ENCODE peak calls at places on chromosomes 2 and 18, in five cellular contexts. F, Z, O, N and P are unnamed samples. For H3K4me1 and H3K9me3, the result is how much of the 10 kb centered on the place peaks cover.

GRCh38 chr2:2798337-2798736 is 467.3 kb upstream of the MYT1L start:
- DNase-seq in N (no peak), F (no peak), O (no peak), Z (no peak), P (no peak)

GRCh38 chr2:46663614-46664013 is 184.2 kb downstream of the TMEM247 start:
- DNase-seq in F (no peak), O (no peak), Z (no peak), N (no peak), P (no peak)

GRCh38 chr18:63681449-63682381 is 20.0 kb upstream of the SERPINB3 start:
- DNase-seq in O (no peak), F (no peak), Z (no peak), N (no peak), P (no peak)

GRCh38 chr2:176637497-176638166 is 368.4 kb downstream of the MTX2 start:
- DNase-seq in Z (peak), F (peak), O (peak), N (peak), P (no peak)

GRCh38 chr2:196234672-196235071 is 63.3 kb upstream of the STK17B start:
- DNase-seq in O (no peak), Z (no peak), F (no peak), N (no peak), P (no peak)

GRCh38 chr2:190607014-190607597 is 41.8 kb upstream of the NAB1 start:
- DNase-seq in O (no peak), N (no peak), Z (no peak), F (no peak), P (no peak)

GRCh38 chr2:165328272-165328671 is 89.1 kb downstream of the SCN2A start:
- DNase-seq in Z (no peak), F (no peak), N (no peak), O (no peak), P (no peak)

GRCh38 chr2:202039278-202040100 is 5.8 kb downstream of the FZD7 start:
- DNase-seq in F (no peak), Z (no peak), N (no peak), O (no peak), P (no peak)

GRCh38 chr2:59312022-59312421 is 1070.9 kb upstream of the FANCL start:
- DNase-seq in Z (no peak), N (no peak), F (no peak), O (no peak), P (no peak)

GRCh38 chr2:106356291-106356690 is 111.9 kb downstream of the RGPD3 start:
- DNase-seq in F (no peak), N (no peak), O (no peak), Z (no peak), P (no peak)

GRCh38 chr2:85470850-85471800 is 52.6 kb downstream of the SH2D6 start:
- DNase-seq in Z (peak), F (peak), N (peak), O (no peak), P (no peak)

GRCh38 chr18:45860971-45861370 is 35.5 kb downstream of the SIGLEC15 start:
- DNase-seq in N (no peak), Z (no peak), O (no peak), F (no peak), P (no peak)

GRCh38 chr2:32981612-32982011 is 34.9 kb downstream of the LTBP1 start:
- DNase-seq in Z (no peak), O (no peak), N (no peak), F (no peak), P (no peak)

GRCh38 chr2:218895326-218895725 is 14.7 kb downstream of the WNT10A start:
- DNase-seq in N (no peak), O (no peak), F (no peak), Z (no peak), P (no peak)

GRCh38 chr18:68314403-68314802 is 400.5 kb downstream of the TMX3 start:
- DNase-seq in N (no peak), F (no peak), O (no peak), Z (no peak), P (no peak)

GRCh38 chr2:106537711-106538275 is 50.6 kb downstream of the CD8B2 start:
- DNase-seq in O (no peak), F (no peak), N (no peak), Z (no peak), P (no peak)

GRCh38 chr2:201871471-201871870 is 65.1 kb downstream of the CDK15 start:
- DNase-seq in N (no peak), F (no peak), O (no peak), Z (no peak), P (no peak)

GRCh38 chr2:205776720-205777119 is 94.4 kb downstream of the NRP2 start:
- DNase-seq in N (no peak), Z (no peak), O (no peak), F (no peak), P (no peak)

GRCh38 chr2:73260338-73260984 is 23.8 kb downstream of the FBXO41 start:
- DNase-seq in Z (peak), N (peak), O (peak), F (peak), P (no peak)

GRCh38 chr2:135175177-135175576 is 123.1 kb downstream of the RAB3GAP1 start:
- DNase-seq in O (no peak), Z (peak), F (no peak), N (no peak), P (no peak)

GRCh38 chr2:109715302-109715937 is 78.7 kb upstream of the RGPD5 start:
- DNase-seq in N (peak), F (peak), O (no peak), Z (peak), P (no peak)

GRCh38 chr2:20326163-20326780 is 24.4 kb downstream of the PUM2 start:
- DNase-seq in N (no peak), O (no peak), Z (peak), F (peak), P (no peak)

GRCh38 chr18:32372047-32372380 is 98.7 kb downstream of the GAREM1 start:
- DNase-seq in N (no peak), F (no peak), Z (no peak), O (no peak), P (no peak)

GRCh38 chr2:160736629-160737028 is 243.0 kb upstream of the RBMS1 start:
- DNase-seq in O (no peak), Z (no peak), N (no peak), F (no peak), P (no peak)

GRCh38 chr18:36212301-36212977 is 25.1 kb downstream of the MOCOS start:
- DNase-seq in F (no peak), N (no peak), O (no peak), Z (no peak), P (no peak)

GRCh38 chr2:12918138-12918840 is 201.6 kb downstream of the TRIB2 start:
- DNase-seq in O (no peak), N (no peak), Z (no peak), F (no peak), P (no peak)

GRCh38 chr2:184793196-184793595 is 194.9 kb downstream of the ZNF804A start:
- DNase-seq in Z (no peak), F (no peak), O (no peak), N (no peak), P (no peak)

GRCh38 chr2:157792345-157793052 is 83.6 kb downstream of the ACVR1 start:
- DNase-seq in N (no peak), F (peak), O (no peak), Z (no peak), P (no peak)

GRCh38 chr2:189082576-189082975 is 97.0 kb downstream of the COL5A2 start:
- DNase-seq in Z (no peak), N (no peak), F (no peak), O (peak), P (no peak)

GRCh38 chr2:157261199-157261782 is 3.8 kb downstream of the GALNT5 start:
- DNase-seq in O (no peak), Z (no peak), N (no peak), F (peak), P (no peak)

GRCh38 chr2:182240862-182241371 is 185.9 kb downstream of the PDE1A start:
- DNase-seq in N (no peak), Z (peak), F (peak), O (no peak), P (no peak)

GRCh38 chr2:37561615-37562569 is 109.5 kb downstream of the CDC42EP3 start:
- DNase-seq in O (no peak), N (no peak), F (no peak), Z (no peak), P (no peak)

GRCh38 chr2:51534176-51534575 is 502.2 kb upstream of the NRXN1 start:
- DNase-seq in O (no peak), N (no peak), F (no peak), Z (no peak), P (no peak)

GRCh38 chr2:37020212-37020886 is 54.0 kb upstream of the STRN start:
- DNase-seq in F (peak), N (peak), Z (peak), O (no peak), P (peak)

GRCh38 chr18:51107594-51108305 is 77.7 kb downstream of the SMAD4 start:
- DNase-seq in F (no peak), N (no peak), Z (no peak), O (no peak), P (no peak)

GRCh38 chr2:28583899-28584553 is 88.2 kb downstream of the PLB1 start:
- DNase-seq in F (peak), N (peak), O (no peak), Z (peak), P (peak)

GRCh38 chr2:101771911-101772321 is 74.4 kb downstream of the MAP4K4 start:
- DNase-seq in N (no peak), O (no peak), F (no peak), Z (no peak), P (no peak)

GRCh38 chr2:192969055-192969454 is 774.3 kb upstream of the TMEFF2 start:
- DNase-seq in F (no peak), N (no peak), Z (no peak), O (no peak), P (no peak)

DNA sequence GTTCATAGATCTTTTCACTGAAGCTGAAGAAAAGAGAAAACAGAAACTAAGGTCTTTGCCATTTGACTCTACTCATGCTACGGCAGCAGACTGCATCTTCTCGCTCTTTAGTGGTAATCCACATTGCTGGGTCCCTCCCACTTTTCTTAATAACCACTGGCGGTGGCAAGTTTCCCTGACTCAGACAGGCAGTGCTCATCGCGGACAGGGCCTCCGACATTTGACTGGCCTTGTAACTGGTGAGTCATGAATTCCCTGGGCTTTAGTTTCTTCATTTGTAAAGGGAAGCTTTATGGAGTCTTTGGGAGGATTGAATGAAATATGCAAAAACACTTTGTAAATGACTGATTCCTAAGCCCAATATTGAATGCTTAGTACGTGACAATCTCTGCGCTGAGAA is 238.2 kb upstream of the RBBP8 start:
- DNase-seq in N (no peak), Z (no peak), O (no peak), F (peak), P (peak)
- H3K4me1 ChIP-seq in N (under half), Z (under half), O (under half), F (under half), P (under half)

GRCh38 chr18:28124239-28125029 is 52.5 kb downstream of the CDH2 start:
- DNase-seq in O (no peak), F (no peak), N (no peak), Z (no peak), P (no peak)
- TF ChIP-seq CTCF in O (no peak), F (no peak), N (no peak), Z (no peak), P (no peak)

GRCh38 chr2:132463719-132464118 is 47.1 kb downstream of the GPR39 start:
- DNase-seq in F (no peak), N (no peak), Z (no peak), O (no peak), P (no peak)
- H3K9me3 ChIP-seq in F (under half), N (under half), Z (under half), O (under half), P (under half)

GRCh38 chr2:8484502-8485283 is 197.2 kb upstream of the ID2 start:
- DNase-seq in O (no peak), N (no peak), Z (no peak), F (no peak), P (no peak)
- H3K4me1 ChIP-seq in O (under half), N (under half), Z (under half), F (under half), P (under half)